ENCODE peak calls at places on chromosomes 3 and 15, in five cellular contexts. D, G, C, P and Y are unnamed samples.
A peak's percentile ranks its signal among the peaks of the same experiment; 100 is the strongest.

GRCh38 chr15:42001236-42001635 is 19.6 kb downstream of the PLA2G4E start:
- DNase-seq in C (no peak), G (no peak), P (no peak), D (no peak), Y (no peak)

GRCh38 chr3:151639096-151639740 is 94.5 kb upstream of the AADACL2 start:
- DNase-seq in C (no peak), G (no peak), P (no peak), D (no peak), Y (no peak)

GRCh38 chr15:62745621-62746180 is 296.8 kb upstream of the TPM1 start:
- DNase-seq in P (no peak), C (no peak), G (no peak), D (no peak), Y (no peak)

GRCh38 chr3:161221881-161222600 is 930 bp downstream of the NMD3 start:
- DNase-seq in G (peak; percentile 12), P (no peak), D (peak; percentile 35), C (no peak), Y (peak; percentile 9)

GRCh38 chr3:55307622-55308021 is 179.5 kb downstream of the WNT5A start:
- DNase-seq in G (no peak), C (no peak), P (no peak), D (no peak), Y (no peak)

GRCh38 chr3:72299321-72299802 is 514.4 kb upstream of the PROK2 start:
- DNase-seq in P (no peak), D (no peak), G (no peak), C (no peak), Y (no peak)

GRCh38 chr15:85473455-85473854 is 93.1 kb downstream of the AKAP13 start:
- DNase-seq in C (no peak), P (no peak), G (no peak), D (no peak), Y (no peak)

GRCh38 chr3:98657429-98657828 is 64.0 kb upstream of the CPOX start:
- DNase-seq in C (no peak), D (peak; percentile 67), G (no peak), P (peak; percentile 20), Y (no peak)

GRCh38 chr3:101182734-101183133 is 137.6 kb downstream of the IMPG2 start:
- DNase-seq in C (no peak), P (no peak), D (no peak), G (no peak), Y (no peak)

GRCh38 chr3:13707456-13707855 is 158.5 kb downstream of the FBLN2 start:
- DNase-seq in D (no peak), G (no peak), P (no peak), C (no peak), Y (no peak)

GRCh38 chr3:53834429-53835095 is 11.7 kb downstream of the CHDH start:
- DNase-seq in C (no peak), D (no peak), G (no peak), P (no peak), Y (no peak)

GRCh38 chr15:27268923-27269322 is 297.9 kb downstream of the GABRG3 start:
- DNase-seq in C (no peak), G (no peak), P (no peak), D (no peak), Y (no peak)

GRCh38 chr3:10283638-10284037 is 9.1 kb downstream of the GHRL start:
- DNase-seq in C (no peak), P (no peak), G (no peak), D (no peak), Y (no peak)

GRCh38 chr3:71520186-71521020 is 63.1 kb downstream of the FOXP1 start:
- DNase-seq in P (no peak), G (no peak), D (no peak), C (no peak), Y (no peak)